ENCODE peak calls at places on chromosomes 3 and 15, in ten cellular contexts. F, N, S, O, I, D, E, R, K and U are unnamed samples.

GRCh38 chr3:128556949-128557348 is 63.9 kb upstream of the GATA2 start:
- DNase-seq in I (no peak), E (no peak), N (no peak), F (no peak), S (no peak), D (no peak), R (no peak), O (no peak), K (no peak), U (no peak)

GRCh38 chr3:73868688-73869315 is 244.1 kb upstream of the PDZRN3 start:
- DNase-seq in I (peak; percentile 3), S (peak; percentile 24), F (peak; percentile 33), R (no peak), K (peak; percentile 3), D (peak; percentile 15), O (peak; percentile 48), N (no peak), E (no peak), U (peak; percentile 40)

GRCh38 chr15:96181873-96182301 is 148.6 kb upstream of the NR2F2 start:
- DNase-seq in F (no peak), D (peak; percentile 23), N (no peak), E (no peak), K (peak; percentile 85), S (peak; percentile 33), R (no peak), O (peak; percentile 61), I (peak; percentile 89), U (peak; percentile 44)

GRCh38 chr3:150495563-150496168 is 50.6 kb downstream of the SERP1 start:
- DNase-seq in S (no peak), R (no peak), F (no peak), I (peak; percentile 5), D (peak; percentile 73), K (peak; percentile 16), E (no peak), N (peak; percentile 58), O (peak; percentile 54), U (peak; percentile 38)

GRCh38 chr3:34568766-34569165 is 770.3 kb downstream of the PDCD6IP start:
- DNase-seq in F (no peak), K (no peak), R (no peak), D (no peak), E (no peak), S (no peak), I (no peak), N (no peak), O (no peak), U (no peak)

GRCh38 chr3:24299801-24300626 is 194.6 kb downstream of the THRB start:
- DNase-seq in S (no peak), K (no peak), E (no peak), D (no peak), I (no peak), N (no peak), O (peak; percentile 79), F (no peak), R (no peak), U (no peak)

GRCh38 chr3:16618721-16619120 is 13.5 kb upstream of the DAZL start:
- DNase-seq in R (no peak), D (no peak), F (no peak), S (no peak), I (peak; percentile 21), N (no peak), E (no peak), K (no peak), O (peak; percentile 34), U (no peak)

GRCh38 chr15:73482184-73482583 is 39.2 kb downstream of the REC114 start:
- DNase-seq in F (no peak), K (no peak), I (no peak), N (no peak), R (no peak), S (no peak), D (no peak), E (no peak), O (no peak), U (no peak)

GRCh38 chr3:14543446-14543845 is 3.3 kb upstream of the GRIP2 start:
- DNase-seq in F (no peak), I (no peak), N (no peak), O (no peak), R (no peak), E (no peak), D (no peak), K (no peak), S (no peak), U (no peak)

GRCh38 chr15:73368301-73369072 is at the start of gene HCN4:
- DNase-seq in N (no peak), E (no peak), I (no peak), F (no peak), K (no peak), O (peak; percentile 19), D (peak; percentile 35), R (no peak), S (no peak), U (no peak)

GRCh38 chr3:60250210-60250609 is 1001.0 kb downstream of the FHIT start:
- DNase-seq in D (no peak), K (no peak), S (no peak), F (no peak), O (no peak), I (no peak), E (no peak), R (no peak), N (peak; percentile 16), U (no peak)

GRCh38 chr3:12963869-12964712 is 109.1 kb downstream of the IQSEC1 start:
- DNase-seq in D (no peak), R (no peak), N (no peak), F (no peak), O (no peak), I (no peak), E (no peak), S (no peak), K (no peak), U (no peak)

GRCh38 chr3:126552688-126553283 is 5.9 kb downstream of the C3orf22 start:
- DNase-seq in R (no peak), I (no peak), K (no peak), S (peak; percentile 4), E (no peak), N (no peak), D (no peak), O (no peak), F (peak; percentile 3), U (no peak)

GRCh38 chr3:5144316-5144994 is 22.4 kb downstream of the ARL8B start:
- DNase-seq in F (no peak), S (no peak), E (no peak), N (no peak), O (peak; percentile 57), K (no peak), D (no peak), R (no peak), I (no peak), U (no peak)

GRCh38 chr3:128800241-128801187 is 74.5 kb downstream of the RAB7A start:
- DNase-seq in I (no peak), E (no peak), D (no peak), O (no peak), S (no peak), R (no peak), K (no peak), N (no peak), F (no peak), U (no peak)

GRCh38 chr15:40430271-40430805 is 10.4 kb upstream of the BAHD1 start:
- DNase-seq in S (peak; percentile 69), I (no peak), K (no peak), E (no peak), R (no peak), D (peak; percentile 77), N (no peak), F (no peak), O (peak; percentile 37), U (peak; percentile 80)

GRCh38 chr3:184581331-184582210 is 20.0 kb downstream of the EPHB3 start:
- DNase-seq in D (no peak), K (no peak), N (no peak), E (no peak), F (no peak), R (no peak), O (no peak), I (no peak), S (no peak), U (no peak)

GRCh38 chr15:47870956-47871625 is 153.8 kb downstream of the SEMA6D start:
- DNase-seq in D (peak; percentile 78), S (no peak), R (no peak), N (no peak), F (no peak), I (peak; percentile 7), O (peak; percentile 40), E (no peak), K (no peak), U (no peak)

GRCh38 chr3:97464035-97464434 is 300.5 kb upstream of the ARL6 start:
- DNase-seq in O (no peak), N (no peak), E (no peak), S (no peak), R (no peak), F (no peak), K (no peak), D (no peak), I (no peak), U (no peak)

GRCh38 chr3:23712656-23713559 is 92.8 kb upstream of the UBE2E1 start:
- DNase-seq in E (peak; percentile 72), K (peak; percentile 81), R (no peak), O (peak; percentile 42), F (peak; percentile 39), D (no peak), N (no peak), S (peak; percentile 16), I (peak; percentile 81), U (no peak)

GRCh38 chr3:130857336-130858026 is 36.4 kb upstream of the ATP2C1 start:
- DNase-seq in I (no peak), R (no peak), D (no peak), K (no peak), E (no peak), O (peak; percentile 47), N (no peak), F (no peak), S (no peak), U (no peak)

GRCh38 chr15:66951531-66951930 is 113.9 kb upstream of the SMAD3 start:
- DNase-seq in I (no peak), K (no peak), O (no peak), R (no peak), N (no peak), F (no peak), S (no peak), E (no peak), D (no peak), U (no peak)
- H3K4me3 ChIP-seq in I (no peak overlapping the region), K (no peak overlapping the region), O (no peak overlapping the region), R (no peak overlapping the region), N (no peak overlapping the region), F (no peak overlapping the region), S (no peak overlapping the region), E (no peak overlapping the region), D (no peak overlapping the region), U (no peak overlapping the region)

GRCh38 chr3:58154752-58155449 is 55.9 kb downstream of the DNASE1L3 start:
- DNase-seq in E (no peak), D (no peak), I (no peak), R (no peak), O (no peak), S (no peak), K (no peak), N (no peak), F (no peak), U (no peak)
- TF ChIP-seq CTCF in E (no peak), D (no peak), I (no peak), R (no peak), O (no peak), S (no peak), K (no peak), N (no peak), F (no peak), U (no peak)

GRCh38 chr3:65549626-65549959 is 489.1 kb downstream of the MAGI1 start:
- DNase-seq in S (no peak), I (no peak), O (no peak), F (no peak), D (no peak), E (no peak), R (no peak), N (no peak), K (no peak), U (no peak)
- H3K4me3 ChIP-seq in S (no peak overlapping the region), I (peak overlapping the region; percentile 57), O (no peak overlapping the region), F (peak overlapping the region; percentile 72), D (peak overlapping the region; percentile 45), E (peak overlapping the region; percentile 71), R (peak overlapping the region; percentile 39), N (no peak overlapping the region), K (peak overlapping the region; percentile 61), U (peak overlapping the region; percentile 29)

GRCh38 chr3:141255864-141256263 is 24.2 kb downstream of the PXYLP1 start:
- DNase-seq in E (no peak), K (no peak), S (no peak), F (peak; percentile 55), R (no peak), O (peak; percentile 29), N (no peak), D (peak; percentile 33), I (no peak), U (no peak)
- TF ChIP-seq CTCF in E (peak; percentile 47), K (peak; percentile 16), S (no peak), F (peak; percentile 53), R (no peak), O (peak; percentile 13), N (peak; percentile 51), D (peak; percentile 31), I (no peak), U (no peak)